ENCODE peak calls at places on chromosome 6, in five cellular contexts. O is occipital lobe, R is NAMALWA, A is GM20000, I is AG04450. F is an unnamed sample.
A peak's percentile ranks its signal among the peaks of the same experiment; 100 is the strongest.

GRCh38 chr6:150373260-150373701 is 4.5 kb downstream of the IYD start:
- DNase-seq in O (no peak), A (no peak), R (no peak), I (no peak), F (no peak)

GRCh38 chr6:30213999-30214982 is 1.1 kb upstream of the TRIM26 start:
- DNase-seq in R (peak; percentile 79), O (peak; percentile 55), A (peak; percentile 85), I (peak; percentile 18), F (peak; percentile 91)

GRCh38 chr6:5776104-5776503 is 230.6 kb downstream of the NRN1 start:
- DNase-seq in A (no peak), R (no peak), I (no peak), O (no peak), F (no peak)

GRCh38 chr6:34491091-34491430 is 25.2 kb downstream of the PACSIN1 start:
- DNase-seq in I (no peak), R (no peak), O (no peak), A (no peak), F (no peak)

GRCh38 chr6:38105066-38105465 is 285.5 kb downstream of the ZFAND3 start:
- DNase-seq in R (no peak), O (no peak), A (no peak), I (no peak), F (no peak)

GRCh38 chr6:3288711-3289663 is 30.2 kb downstream of the PSMG4 start:
- DNase-seq in O (no peak), A (no peak), R (no peak), I (no peak), F (no peak)

GRCh38 chr6:167324111-167324510 is 775 bp upstream of the TTLL2 start:
- DNase-seq in I (no peak), O (no peak), R (no peak), A (no peak), F (no peak)

GRCh38 chr6:144151010-144151727 is 852 bp downstream of the STX11 start:
- DNase-seq in R (peak; percentile 70), O (no peak), A (peak; percentile 74), I (no peak), F (peak; percentile 91)

GRCh38 chr6:112040933-112041332 is 13.0 kb upstream of the CCN6 start:
- DNase-seq in I (no peak), O (no peak), R (no peak), A (no peak), F (no peak)

GRCh38 chr6:10373642-10374359 is 41.1 kb downstream of the TFAP2A start:
- DNase-seq in A (no peak), O (no peak), I (no peak), R (no peak), F (no peak)

GRCh38 chr6:8059129-8059528 is 5.1 kb downstream of the BLOC1S5 start:
- DNase-seq in I (no peak), A (peak; percentile 17), O (no peak), R (peak; percentile 60), F (peak; percentile 33)

GRCh38 chr6:108684809-108685329 is 124.2 kb downstream of the FOXO3 start:
- DNase-seq in I (no peak), A (no peak), R (no peak), O (no peak), F (peak; percentile 24)

F was measured in GM12865.